ENCODE peak calls at places on chromosomes 11 and 22, in six cellular contexts. D, O, U, Q, Z and I are unnamed samples.

GRCh38 chr22:24578355-24579241 is 14.3 kb downstream of the LRRC75B start:
- DNase-seq in D (no peak), O (no peak), U (no peak), Q (peak), Z (no peak), I (peak)

GRCh38 chr22:47034905-47035419 is 272.5 kb downstream of the TBC1D22A start:
- DNase-seq in D (no peak), O (peak), U (no peak), Q (no peak), Z (no peak), I (no peak)

GRCh38 chr11:104337273-104337672 is 173.3 kb upstream of the PDGFD start:
- DNase-seq in D (no peak), O (no peak), U (peak), Q (no peak), Z (no peak), I (no peak)

GRCh38 chr11:47716692-47717091 is 1.5 kb upstream of the AGBL2 start:
- DNase-seq in D (no peak), O (no peak), U (no peak), Q (no peak), Z (no peak), I (no peak)

GRCh38 chr11:108224908-108225786 is 2.3 kb downstream of the ATM start:
- DNase-seq in D (no peak), O (no peak), U (no peak), Q (no peak), Z (no peak), I (no peak)

GRCh38 chr22:42433754-42434153 is 1.6 kb upstream of the NFAM1 start:
- DNase-seq in D (no peak), O (no peak), U (no peak), Q (no peak), Z (no peak), I (no peak)

GRCh38 chr11:77136074-77136473 is 8.0 kb downstream of the MYO7A start:
- DNase-seq in D (no peak), O (no peak), U (peak), Q (peak), Z (no peak), I (peak)

GRCh38 chr11:69398529-69399492 is 82.7 kb upstream of the LINC01488 start:
- DNase-seq in D (no peak), O (no peak), U (no peak), Q (peak), Z (no peak), I (no peak)

GRCh38 chr22:48907591-48907990 is 920.1 kb downstream of the BRD1 start:
- DNase-seq in D (no peak), O (no peak), U (no peak), Q (no peak), Z (no peak), I (no peak)

GRCh38 chr22:39519681-39520053 is 695 bp upstream of the ATF4 start:
- DNase-seq in D (no peak), O (peak), U (no peak), Q (no peak), Z (no peak), I (no peak)

GRCh38 chr11:11270236-11270775 is 82.7 kb downstream of the CSNK2A3 start:
- DNase-seq in D (no peak), O (no peak), U (no peak), Q (no peak), Z (no peak), I (no peak)

GRCh38 chr11:134470238-134470637 is 58.2 kb upstream of the B3GAT1 start:
- DNase-seq in D (no peak), O (no peak), U (no peak), Q (no peak), Z (no peak), I (no peak)

GRCh38 chr11:113384551-113384950 is 3.0 kb upstream of the ANKK1 start:
- DNase-seq in D (no peak), O (no peak), U (peak), Q (peak), Z (no peak), I (peak)

GRCh38 chr11:106398396-106399074 is 321.1 kb downstream of the AASDHPPT start:
- DNase-seq in D (no peak), O (no peak), U (peak), Q (peak), Z (no peak), I (peak)

GRCh38 chr11:1202154-1202775 is 20.6 kb upstream of the MUC5B start:
- DNase-seq in D (no peak), O (peak), U (no peak), Q (no peak), Z (no peak), I (no peak)

GRCh38 chr11:64675417-64676252 is 47.4 kb downstream of the NRXN2 start:
- DNase-seq in D (no peak), O (peak), U (peak), Q (peak), Z (no peak), I (peak)

GRCh38 chr11:84720706-84721402 is 906.3 kb downstream of the DLG2 start:
- DNase-seq in D (no peak), O (peak), U (no peak), Q (no peak), Z (no peak), I (no peak)

GRCh38 chr11:124086447-124086846 is 28.8 kb upstream of the VWA5A start:
- DNase-seq in D (no peak), O (peak), U (no peak), Q (no peak), Z (no peak), I (no peak)

GRCh38 chr11:45553401-45553936 is 112.0 kb downstream of the CHST1 start:
- DNase-seq in D (no peak), O (no peak), U (no peak), Q (no peak), Z (no peak), I (no peak)

GRCh38 chr22:46794491-46794890 is 32.0 kb downstream of the TBC1D22A start:
- DNase-seq in D (no peak), O (no peak), U (no peak), Q (no peak), Z (no peak), I (no peak)

GRCh38 chr22:17152971-17153370 is 6.1 kb downstream of the HDHD5 start:
- DNase-seq in D (no peak), O (no peak), U (no peak), Q (no peak), Z (no peak), I (no peak)

GRCh38 chr11:130449996-130450419 is 1.6 kb downstream of the ADAMTS15 start:
- DNase-seq in D (no peak), O (peak), U (peak), Q (peak), Z (no peak), I (no peak)

GRCh38 chr22:40560994-40561515 is 75.5 kb downstream of the MRTFA start:
- DNase-seq in D (no peak), O (no peak), U (no peak), Q (no peak), Z (no peak), I (no peak)

GRCh38 chr11:67612751-67613150 is 6.0 kb downstream of the NDUFV1 start:
- DNase-seq in D (no peak), O (no peak), U (no peak), Q (no peak), Z (no peak), I (no peak)

GRCh38 chr11:134561348-134561720 is 149.3 kb upstream of the B3GAT1 start:
- DNase-seq in D (no peak), O (no peak), U (no peak), Q (no peak), Z (no peak), I (no peak)

GRCh38 chr11:121652982-121653381 is 200.2 kb upstream of the SORL1-AS1 start:
- DNase-seq in D (no peak), O (peak), U (peak), Q (no peak), Z (no peak), I (no peak)

GRCh38 chr11:80899381-80899780 is 1458.6 kb upstream of the TENM4 start:
- DNase-seq in D (no peak), O (no peak), U (peak), Q (no peak), Z (no peak), I (no peak)